ENCODE peak calls at places on chromosome 21, in five cellular contexts. H is CD4-positive, CD25-positive, alpha-beta regulatory T cell; E is hepatocyte; B is aorta; X is PC-3. R is an unnamed sample.
A peak's percentile ranks its signal among the peaks of the same experiment; 100 is the strongest.

GRCh38 chr21:35139382-35139715 is 90.2 kb upstream of the RUNX1 start:
- DNase-seq in E (no peak), X (no peak), B (no peak), H (no peak), R (no peak)

GRCh38 chr21:25080706-25081495 is 526.4 kb downstream of the MRPL39 start:
- DNase-seq in B (no peak), E (no peak), X (no peak), H (no peak), R (no peak)

GRCh38 chr21:35400233-35400939 is 351.3 kb upstream of the RUNX1 start:
- DNase-seq in B (no peak), H (peak; percentile 67), X (peak; percentile 90), E (peak; percentile 80), R (no peak)

GRCh38 chr21:18517905-18518566 is 114.5 kb upstream of the TMPRSS15 start:
- DNase-seq in X (no peak), H (no peak), E (no peak), B (no peak), R (no peak)

GRCh38 chr21:32064511-32064910 is 191.7 kb downstream of the HUNK start:
- DNase-seq in B (no peak), H (no peak), X (no peak), E (no peak), R (no peak)

GRCh38 chr21:19031956-19032355 is 628.4 kb upstream of the TMPRSS15 start:
- DNase-seq in B (no peak), E (no peak), H (no peak), X (no peak), R (no peak)

GRCh38 chr21:26877015-26877414 is 31.8 kb upstream of the ADAMTS1 start:
- DNase-seq in X (no peak), E (no peak), H (no peak), B (no peak), R (no peak)

GRCh38 chr21:15592271-15592860 is 137.4 kb upstream of the USP25 start:
- DNase-seq in X (peak; percentile 89), B (no peak), H (peak; percentile 43), E (peak; percentile 47), R (no peak)

GRCh38 chr21:46661211-46661625 is 25.7 kb downstream of the PRMT2 start:
- DNase-seq in X (no peak), H (peak; percentile 41), E (peak; percentile 69), B (peak; percentile 69), R (peak; percentile 61)

GRCh38 chr21:9741343-9741742 is 780.0 kb upstream of the TPTE start:
- DNase-seq in E (no peak), B (no peak), H (no peak), X (no peak), R (no peak)

GRCh38 chr21:34965200-34966174 is 83.6 kb downstream of the RUNX1 start:
- DNase-seq in H (no peak), E (no peak), B (no peak), X (peak; percentile 93), R (no peak)

GRCh38 chr21:36698160-36699025 is 522 bp upstream of the SIM2 start:
- DNase-seq in E (no peak), B (peak; percentile 31), H (no peak), X (peak; percentile 73), R (no peak)

GRCh38 chr21:16624468-16625102 is 888.3 kb upstream of the CXADR start:
- DNase-seq in H (no peak), X (no peak), E (no peak), B (no peak), R (no peak)

GRCh38 chr21:31279986-31280385 is 64.1 kb downstream of the TIAM1 start:
- DNase-seq in X (no peak), B (no peak), E (no peak), H (no peak), R (no peak)

GRCh38 chr21:36111238-36111637 is 23.6 kb upstream of the CBR3 start:
- DNase-seq in B (no peak), E (no peak), X (no peak), H (no peak), R (no peak)

GRCh38 chr21:41564871-41565281 is 56.9 kb upstream of the TMPRSS2 start:
- DNase-seq in B (no peak), X (peak; percentile 45), E (peak; percentile 65), H (no peak), R (no peak)

GRCh38 chr21:15415541-15416261 is 314.1 kb upstream of the USP25 start:
- DNase-seq in E (no peak), H (no peak), X (no peak), B (no peak), R (no peak)

GRCh38 chr21:38334866-38335265 is 78.1 kb downstream of the KCNJ15 start:
- DNase-seq in E (no peak), H (no peak), X (no peak), B (no peak), R (no peak)

GRCh38 chr21:38341546-38342012 is 84.8 kb downstream of the KCNJ15 start:
- DNase-seq in H (no peak), X (no peak), E (no peak), B (peak; percentile 91), R (peak; percentile 22)

GRCh38 chr21:38333290-38334272 is 76.8 kb downstream of the KCNJ15 start:
- DNase-seq in X (no peak), E (no peak), H (no peak), B (no peak), R (no peak)

GRCh38 chr21:38340131-38340530 is 83.3 kb downstream of the KCNJ15 start:
- DNase-seq in B (no peak), H (no peak), E (no peak), X (no peak), R (no peak)

DNA sequence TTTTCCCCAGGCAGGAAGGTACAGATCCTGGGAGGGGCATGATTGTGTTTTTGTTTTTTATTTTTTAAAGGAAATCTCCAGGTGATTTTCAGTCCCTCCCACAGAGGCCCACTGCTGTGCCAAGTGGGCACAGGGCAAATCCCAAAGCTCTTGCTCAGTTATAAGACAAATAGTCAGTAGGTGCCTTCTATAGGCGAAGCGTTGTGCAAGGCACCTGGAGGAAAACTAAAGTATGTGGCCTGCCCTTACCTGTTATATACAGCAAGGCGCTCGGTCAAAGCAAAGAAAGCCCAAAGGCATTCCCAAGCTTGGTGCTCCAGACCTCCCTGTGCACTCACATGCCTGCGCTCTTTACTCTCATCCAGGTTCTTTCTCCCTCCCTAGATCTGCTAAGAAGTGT is 81.0 kb downstream of the KCNJ15 start:
- DNase-seq in B (no peak), E (no peak), X (no peak), H (no peak), R (no peak)
- H3K4me3 ChIP-seq in B (no peak overlapping the region), E (no peak overlapping the region), X (no peak overlapping the region), H (no peak overlapping the region), R (no peak overlapping the region)

DNA sequence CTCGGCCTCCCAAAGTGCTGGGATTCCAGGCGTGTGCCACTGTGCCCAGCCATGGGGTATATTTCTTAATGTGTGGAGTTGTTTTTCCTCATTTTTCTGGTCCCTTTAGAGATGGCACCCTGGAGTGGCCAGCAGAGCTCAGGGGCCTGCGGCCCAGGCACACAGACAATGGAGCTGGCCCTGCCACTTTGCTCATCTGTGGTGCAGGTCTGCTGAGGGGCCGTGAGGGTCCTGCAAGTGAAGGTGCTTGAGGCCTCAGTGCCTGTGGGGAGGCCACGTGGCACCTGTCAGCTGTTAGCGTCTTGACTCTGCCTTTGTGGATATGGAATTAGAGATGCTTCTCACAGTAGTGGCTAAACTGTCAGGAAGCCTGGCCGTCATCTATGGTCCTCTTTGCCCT is 7.5 kb downstream of the COL18A1 start:
- DNase-seq in B (no peak), E (no peak), H (no peak), X (no peak), R (no peak)
- H3K4me1 ChIP-seq in B (no peaks in the 10 kb centered on the region), E (peaks cover 41% of the 10 kb centered on the region), H (no peaks in the 10 kb centered on the region), X (peaks cover 11% of the 10 kb centered on the region), R (peaks cover 15% of the 10 kb centered on the region)

GRCh38 chr21:33691945-33692594 is 49.8 kb downstream of the ITSN1 start:
- DNase-seq in E (no peak), X (no peak), B (no peak), H (no peak), R (no peak)
- H3K4me3 ChIP-seq in E (no peak overlapping the region), X (no peak overlapping the region), B (no peak overlapping the region), H (no peak overlapping the region), R (no peak overlapping the region)

GRCh38 chr21:43306911-43307676 is 119.8 kb downstream of the SIK1 start:
- DNase-seq in X (peak; percentile 65), B (peak; percentile 26), E (peak; percentile 69), H (no peak), R (peak; percentile 61)
- H3K4me1 ChIP-seq in X (peaks cover 17% of the 10 kb centered on the region), B (no peaks in the 10 kb centered on the region), E (peaks cover 33% of the 10 kb centered on the region), H (no peaks in the 10 kb centered on the region), R (no peaks in the 10 kb centered on the region)

R was measured in psoas muscle.